ENCODE peak calls at places on chromosomes 6 and 20, in nine cellular contexts. One of them, this sample, is unnamed.
A peak's percentile ranks its signal among the peaks of the same experiment; 100 is the strongest.

GRCh38 chr6:13947611-13948178 is 22.9 kb downstream of the RNF182 start:
- DNase-seq in kidney epithelial cell: no peak
- DNase-seq in lower leg skin: no peak
- DNase-seq in neural progenitor cell: no peak
- DNase-seq in astrocyte of the spinal cord: no peak
- DNase-seq in A549: no peak
- DNase-seq in esophagus muscularis mucosa: no peak
- DNase-seq in BJ: no peak
- DNase-seq in testis: no peak
- DNase-seq in this sample: no peak

GRCh38 chr6:144581807-144582537 is 296.8 kb downstream of the UTRN start:
- DNase-seq in testis: peak; percentile 45
- DNase-seq in astrocyte of the spinal cord: peak; percentile 46
- DNase-seq in A549: peak; percentile 5
- DNase-seq in lower leg skin: no peak
- DNase-seq in neural progenitor cell: peak; percentile 63
- DNase-seq in kidney epithelial cell: no peak
- DNase-seq in BJ: no peak
- DNase-seq in esophagus muscularis mucosa: no peak
- DNase-seq in this sample: no peak

GRCh38 chr20:24102290-24102689 is 113.7 kb upstream of the GGTLC1 start:
- DNase-seq in neural progenitor cell: peak; percentile 56
- DNase-seq in astrocyte of the spinal cord: no peak
- DNase-seq in testis: peak; percentile 28
- DNase-seq in A549: peak; percentile 25
- DNase-seq in kidney epithelial cell: no peak
- DNase-seq in esophagus muscularis mucosa: no peak
- DNase-seq in lower leg skin: no peak
- DNase-seq in BJ: no peak
- DNase-seq in this sample: no peak

GRCh38 chr6:22189946-22190345 is 106.9 kb downstream of the PRL start:
- DNase-seq in lower leg skin: no peak
- DNase-seq in A549: no peak
- DNase-seq in kidney epithelial cell: no peak
- DNase-seq in neural progenitor cell: no peak
- DNase-seq in testis: no peak
- DNase-seq in BJ: no peak
- DNase-seq in astrocyte of the spinal cord: no peak
- DNase-seq in esophagus muscularis mucosa: no peak
- DNase-seq in this sample: no peak

GRCh38 chr6:24329451-24329850 is 28.4 kb downstream of the DCDC2 start:
- DNase-seq in A549: no peak
- DNase-seq in astrocyte of the spinal cord: no peak
- DNase-seq in BJ: no peak
- DNase-seq in esophagus muscularis mucosa: no peak
- DNase-seq in kidney epithelial cell: no peak
- DNase-seq in lower leg skin: no peak
- DNase-seq in testis: no peak
- DNase-seq in neural progenitor cell: no peak
- DNase-seq in this sample: no peak

GRCh38 chr6:166760288-166760687 is 133.2 kb upstream of the RPS6KA2 start:
- DNase-seq in testis: no peak
- DNase-seq in kidney epithelial cell: no peak
- DNase-seq in astrocyte of the spinal cord: no peak
- DNase-seq in BJ: no peak
- DNase-seq in A549: no peak
- DNase-seq in esophagus muscularis mucosa: no peak
- DNase-seq in lower leg skin: no peak
- DNase-seq in neural progenitor cell: no peak
- DNase-seq in this sample: no peak

GRCh38 chr6:28553986-28554881 is 28.6 kb downstream of the GPX5 start:
- DNase-seq in neural progenitor cell: no peak
- DNase-seq in astrocyte of the spinal cord: no peak
- DNase-seq in BJ: no peak
- DNase-seq in A549: no peak
- DNase-seq in esophagus muscularis mucosa: no peak
- DNase-seq in testis: peak; percentile 68
- DNase-seq in kidney epithelial cell: no peak
- DNase-seq in lower leg skin: no peak
- DNase-seq in this sample: peak; percentile 61

GRCh38 chr6:167757291-167757690 is 69.4 kb upstream of the AFDN start:
- DNase-seq in testis: no peak
- DNase-seq in A549: no peak
- DNase-seq in lower leg skin: no peak
- DNase-seq in astrocyte of the spinal cord: no peak
- DNase-seq in esophagus muscularis mucosa: no peak
- DNase-seq in kidney epithelial cell: no peak
- DNase-seq in BJ: no peak
- DNase-seq in neural progenitor cell: no peak
- DNase-seq in this sample: no peak

GRCh38 chr6:93571341-93571740 is 152.0 kb upstream of the EPHA7 start:
- DNase-seq in kidney epithelial cell: no peak
- DNase-seq in esophagus muscularis mucosa: no peak
- DNase-seq in BJ: no peak
- DNase-seq in astrocyte of the spinal cord: no peak
- DNase-seq in lower leg skin: no peak
- DNase-seq in neural progenitor cell: no peak
- DNase-seq in A549: no peak
- DNase-seq in testis: no peak
- DNase-seq in this sample: no peak

GRCh38 chr20:59356662-59357061 is 56.3 kb downstream of the EDN3 start:
- DNase-seq in testis: no peak
- DNase-seq in BJ: no peak
- DNase-seq in A549: no peak
- DNase-seq in kidney epithelial cell: no peak
- DNase-seq in esophagus muscularis mucosa: no peak
- DNase-seq in lower leg skin: no peak
- DNase-seq in neural progenitor cell: no peak
- DNase-seq in astrocyte of the spinal cord: no peak
- DNase-seq in this sample: no peak

GRCh38 chr6:88612631-88613030 is 350.8 kb downstream of the RNGTT start:
- DNase-seq in A549: no peak
- DNase-seq in lower leg skin: no peak
- DNase-seq in BJ: no peak
- DNase-seq in astrocyte of the spinal cord: no peak
- DNase-seq in neural progenitor cell: no peak
- DNase-seq in esophagus muscularis mucosa: no peak
- DNase-seq in testis: no peak
- DNase-seq in kidney epithelial cell: no peak
- DNase-seq in this sample: no peak

GRCh38 chr20:33262658-33263065 is 20.4 kb upstream of the BPIFB1 start:
- DNase-seq in A549: no peak
- DNase-seq in BJ: peak; percentile 1
- DNase-seq in esophagus muscularis mucosa: no peak
- DNase-seq in neural progenitor cell: peak; percentile 86
- DNase-seq in astrocyte of the spinal cord: peak; percentile 37
- DNase-seq in kidney epithelial cell: peak; percentile 7
- DNase-seq in testis: peak; percentile 59
- DNase-seq in lower leg skin: no peak
- DNase-seq in this sample: peak; percentile 12

DNA sequence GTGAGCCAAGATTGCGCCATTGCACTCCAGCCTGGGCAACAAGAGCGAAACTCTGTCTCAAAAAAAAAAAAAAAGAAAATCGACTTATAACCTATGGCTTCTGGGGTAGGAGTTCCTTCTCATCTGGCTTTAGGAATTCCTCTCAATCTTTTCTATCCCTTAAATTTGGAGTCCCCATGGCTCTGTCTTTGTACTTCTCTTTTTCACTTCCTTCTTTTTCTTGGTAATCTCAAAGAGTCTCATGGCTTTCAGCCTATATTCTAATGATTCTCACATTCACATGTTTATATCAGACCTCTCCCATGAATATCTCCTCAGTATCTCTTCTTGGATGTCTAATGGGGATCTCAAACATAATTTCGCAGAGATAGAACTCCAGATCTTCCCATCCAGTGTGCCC is 42.8 kb upstream of the RALGAPA2 start:
- DNase-seq in esophagus muscularis mucosa: no peak
- DNase-seq in neural progenitor cell: no peak
- DNase-seq in astrocyte of the spinal cord: no peak
- DNase-seq in BJ: no peak
- DNase-seq in lower leg skin: no peak
- DNase-seq in kidney epithelial cell: no peak
- DNase-seq in A549: no peak
- DNase-seq in testis: no peak
- DNase-seq in this sample: no peak
- TF ChIP-seq CTCF in esophagus muscularis mucosa: no peak
- TF ChIP-seq CTCF in neural progenitor cell: no peak
- TF ChIP-seq CTCF in astrocyte of the spinal cord: no peak
- TF ChIP-seq CTCF in BJ: no peak
- TF ChIP-seq CTCF in lower leg skin: no peak
- TF ChIP-seq CTCF in kidney epithelial cell: no peak
- TF ChIP-seq CTCF in A549: no peak
- TF ChIP-seq CTCF in testis: no peak
- TF ChIP-seq CTCF in this sample: no peak

GRCh38 chr20:63496404-63497120 is 2.3 kb downstream of the EEF1A2 start:
- DNase-seq in kidney epithelial cell: no peak
- DNase-seq in esophagus muscularis mucosa: no peak
- DNase-seq in astrocyte of the spinal cord: no peak
- DNase-seq in testis: no peak
- DNase-seq in A549: no peak
- DNase-seq in lower leg skin: no peak
- DNase-seq in BJ: no peak
- DNase-seq in neural progenitor cell: no peak
- DNase-seq in this sample: no peak

GRCh38 chr20:63494420-63495166 is 4.3 kb downstream of the EEF1A2 start:
- DNase-seq in esophagus muscularis mucosa: no peak
- DNase-seq in neural progenitor cell: no peak
- DNase-seq in testis: no peak
- DNase-seq in A549: no peak
- DNase-seq in kidney epithelial cell: no peak
- DNase-seq in BJ: no peak
- DNase-seq in lower leg skin: no peak
- DNase-seq in astrocyte of the spinal cord: no peak
- DNase-seq in this sample: no peak

GRCh38 chr20:63497138-63497945 is 1.5 kb downstream of the EEF1A2 start:
- DNase-seq in BJ: no peak
- DNase-seq in esophagus muscularis mucosa: no peak
- DNase-seq in testis: no peak
- DNase-seq in lower leg skin: no peak
- DNase-seq in neural progenitor cell: no peak
- DNase-seq in astrocyte of the spinal cord: no peak
- DNase-seq in A549: no peak
- DNase-seq in kidney epithelial cell: no peak
- DNase-seq in this sample: no peak

GRCh38 chr20:63495167-63495720 is 3.6 kb downstream of the EEF1A2 start:
- DNase-seq in BJ: no peak
- DNase-seq in testis: no peak
- DNase-seq in neural progenitor cell: no peak
- DNase-seq in kidney epithelial cell: no peak
- DNase-seq in astrocyte of the spinal cord: no peak
- DNase-seq in esophagus muscularis mucosa: no peak
- DNase-seq in A549: no peak
- DNase-seq in lower leg skin: no peak
- DNase-seq in this sample: no peak

GRCh38 chr20:63495771-63496403 is 3.0 kb downstream of the EEF1A2 start:
- DNase-seq in kidney epithelial cell: no peak
- DNase-seq in esophagus muscularis mucosa: no peak
- DNase-seq in neural progenitor cell: peak; percentile 88
- DNase-seq in testis: peak; percentile 72
- DNase-seq in lower leg skin: no peak
- DNase-seq in A549: peak; percentile 73
- DNase-seq in astrocyte of the spinal cord: peak; percentile 29
- DNase-seq in BJ: no peak
- DNase-seq in this sample: no peak
- H3K4me3 ChIP-seq in kidney epithelial cell: no peak overlapping the region
- H3K4me3 ChIP-seq in esophagus muscularis mucosa: peak overlapping the region; percentile 46
- H3K4me3 ChIP-seq in neural progenitor cell: no peak overlapping the region
- H3K4me3 ChIP-seq in testis: no peak overlapping the region
- H3K4me3 ChIP-seq in lower leg skin: no peak overlapping the region
- H3K4me3 ChIP-seq in A549: no peak overlapping the region
- H3K4me3 ChIP-seq in astrocyte of the spinal cord: no peak overlapping the region
- H3K4me3 ChIP-seq in BJ: no peak overlapping the region
- H3K4me3 ChIP-seq in this sample: peak overlapping the region; percentile 35

GRCh38 chr6:34859951-34860350 is 27.9 kb downstream of the TAF11 start:
- DNase-seq in esophagus muscularis mucosa: no peak
- DNase-seq in BJ: no peak
- DNase-seq in neural progenitor cell: no peak
- DNase-seq in astrocyte of the spinal cord: no peak
- DNase-seq in lower leg skin: no peak
- DNase-seq in kidney epithelial cell: no peak
- DNase-seq in A549: no peak
- DNase-seq in testis: no peak
- DNase-seq in this sample: no peak

GRCh38 chr6:34864007-34864406 is 23.8 kb downstream of the TAF11 start:
- DNase-seq in lower leg skin: no peak
- DNase-seq in neural progenitor cell: no peak
- DNase-seq in testis: no peak
- DNase-seq in A549: no peak
- DNase-seq in kidney epithelial cell: no peak
- DNase-seq in astrocyte of the spinal cord: no peak
- DNase-seq in BJ: no peak
- DNase-seq in esophagus muscularis mucosa: no peak
- DNase-seq in this sample: no peak

GRCh38 chr6:34855463-34855862 is 32.4 kb downstream of the TAF11 start:
- DNase-seq in BJ: no peak
- DNase-seq in lower leg skin: no peak
- DNase-seq in astrocyte of the spinal cord: no peak
- DNase-seq in kidney epithelial cell: no peak
- DNase-seq in neural progenitor cell: no peak
- DNase-seq in testis: no peak
- DNase-seq in A549: no peak
- DNase-seq in esophagus muscularis mucosa: no peak
- DNase-seq in this sample: no peak

DNA sequence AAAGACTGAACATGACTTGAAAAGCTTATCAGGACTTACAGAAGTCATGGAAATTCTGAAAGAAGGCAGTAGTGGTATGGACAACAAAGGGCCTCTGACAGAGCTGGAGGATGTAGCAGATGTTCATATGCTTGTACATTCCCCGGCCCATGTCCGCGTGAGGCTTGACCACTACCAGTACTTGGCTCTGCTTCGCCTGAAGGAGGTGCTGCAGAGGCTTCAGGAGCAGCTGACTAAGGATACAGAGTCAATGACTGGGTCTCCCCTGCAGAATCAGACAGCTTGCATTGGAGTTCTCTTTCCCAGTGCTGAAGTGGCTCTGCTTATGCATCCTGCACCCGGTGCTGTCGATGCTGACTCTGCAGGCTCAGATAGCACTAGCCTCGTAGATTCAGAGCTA is 29.2 kb downstream of the TAF11 start:
- DNase-seq in astrocyte of the spinal cord: no peak
- DNase-seq in A549: no peak
- DNase-seq in testis: no peak
- DNase-seq in BJ: no peak
- DNase-seq in kidney epithelial cell: no peak
- DNase-seq in lower leg skin: no peak
- DNase-seq in esophagus muscularis mucosa: no peak
- DNase-seq in neural progenitor cell: no peak
- DNase-seq in this sample: no peak
- TF ChIP-seq CTCF in astrocyte of the spinal cord: peak; percentile 19
- TF ChIP-seq CTCF in A549: no peak
- TF ChIP-seq CTCF in testis: no peak
- TF ChIP-seq CTCF in BJ: peak; percentile 11
- TF ChIP-seq CTCF in kidney epithelial cell: no peak
- TF ChIP-seq CTCF in lower leg skin: no peak
- TF ChIP-seq CTCF in esophagus muscularis mucosa: no peak
- TF ChIP-seq CTCF in neural progenitor cell: peak; percentile 26
- TF ChIP-seq CTCF in this sample: peak; percentile 28

DNA sequence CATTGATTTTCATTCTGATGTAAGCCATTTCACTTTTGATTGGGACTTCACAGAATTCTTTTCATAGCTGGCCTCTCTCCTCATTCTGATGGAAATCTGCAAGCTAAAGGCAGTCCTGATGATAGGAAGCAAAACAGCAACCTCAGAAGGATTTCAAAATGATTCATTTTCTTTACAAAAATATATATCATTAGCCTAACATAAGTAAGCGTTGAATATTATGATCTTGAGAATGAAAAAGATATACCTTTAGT is 143.1 kb upstream of the GJE1 start:
- DNase-seq in astrocyte of the spinal cord: no peak
- DNase-seq in A549: no peak
- DNase-seq in kidney epithelial cell: no peak
- DNase-seq in lower leg skin: no peak
- DNase-seq in testis: no peak
- DNase-seq in BJ: no peak
- DNase-seq in esophagus muscularis mucosa: no peak
- DNase-seq in neural progenitor cell: no peak
- DNase-seq in this sample: no peak
- H3K4me3 ChIP-seq in astrocyte of the spinal cord: no peak overlapping the region
- H3K4me3 ChIP-seq in A549: no peak overlapping the region
- H3K4me3 ChIP-seq in kidney epithelial cell: no peak overlapping the region
- H3K4me3 ChIP-seq in lower leg skin: no peak overlapping the region
- H3K4me3 ChIP-seq in testis: no peak overlapping the region
- H3K4me3 ChIP-seq in BJ: no peak overlapping the region
- H3K4me3 ChIP-seq in esophagus muscularis mucosa: no peak overlapping the region
- H3K4me3 ChIP-seq in neural progenitor cell: no peak overlapping the region
- H3K4me3 ChIP-seq in this sample: no peak overlapping the region

This sample was measured in epithelial cell of proximal tubule.